ENCODE peak calls at places on chromosomes 12 and 14, in seven cellular contexts. M is T-helper 17 cell; Q is cardiac muscle cell; H is IMR-90; L is stimulated activated CD8-positive, alpha-beta memory T cell treated with anti-CD3 and anti-CD28 coated beads, Interleukin-2, amount 100 ng/mL, for 1 hour; J is nucleus accumbens; B is stimulated activated effector memory CD8-positive, alpha-beta T cell treated with anti-CD3 and anti-CD28 coated beads, Interleukin-12 subunit alpha, Interleukin-12 subunit beta, amount 100 ng/mL, for 72 hours. Z is an unnamed sample.

GRCh38 chr12:466039-466438 is 6.3 kb downstream of the B4GALNT3 start:
- DNase-seq in H (no peak), L (no peak), J (no peak), M (no peak), Q (no peak), B (no peak), Z (no peak)

GRCh38 chr12:6548556-6549378 is 7.1 kb downstream of the IFFO1 start:
- DNase-seq in J (no peak), M (no peak), H (peak; percentile 90), B (no peak), Q (peak; percentile 77), L (no peak), Z (no peak)

GRCh38 chr12:3342051-3342450 is 149.0 kb upstream of the PRMT8 start:
- DNase-seq in B (no peak), L (no peak), Q (peak; percentile 60), H (peak; percentile 4), M (no peak), J (peak; percentile 59), Z (peak; percentile 61)

GRCh38 chr12:78220811-78221210 is 390.1 kb downstream of the NAV3 start:
- DNase-seq in H (no peak), J (no peak), L (no peak), Q (no peak), B (no peak), M (no peak), Z (no peak)

GRCh38 chr12:113227169-113227568 is 5.9 kb downstream of the TPCN1 start:
- DNase-seq in H (no peak), J (no peak), B (no peak), Q (no peak), L (no peak), M (no peak), Z (no peak)

GRCh38 chr12:73612571-73612970 is 925.1 kb upstream of the ATXN7L3B start:
- DNase-seq in M (no peak), Q (no peak), L (no peak), H (no peak), B (no peak), J (no peak), Z (no peak)

GRCh38 chr12:100672075-100672592 is 98.7 kb downstream of the GAS2L3 start:
- DNase-seq in Q (no peak), M (no peak), L (no peak), B (peak; percentile 67), J (no peak), H (no peak), Z (no peak)

GRCh38 chr14:68507544-68508081 is 285.3 kb downstream of the ZFP36L1 start:
- DNase-seq in B (no peak), H (no peak), M (peak; percentile 34), Q (no peak), L (no peak), J (no peak), Z (no peak)

GRCh38 chr14:47539065-47539464 is 136.3 kb downstream of the MDGA2 start:
- DNase-seq in Q (peak; percentile 10), B (no peak), J (peak; percentile 6), H (no peak), L (no peak), M (no peak), Z (no peak)

GRCh38 chr14:53509227-53509822 is 356.2 kb upstream of the DDHD1 start:
- DNase-seq in M (no peak), B (no peak), L (no peak), H (peak; percentile 92), Q (peak; percentile 11), J (no peak), Z (no peak)

GRCh38 chr12:31591308-31591901 is 469 bp upstream of the DENND5B start:
- DNase-seq in M (no peak), L (no peak), B (no peak), Q (peak; percentile 59), H (no peak), J (peak; percentile 45), Z (peak; percentile 18)

GRCh38 chr12:93229494-93230310 is 148.0 kb upstream of the NUDT4 start:
- DNase-seq in L (no peak), H (peak; percentile 96), B (no peak), M (no peak), J (no peak), Q (peak; percentile 85), Z (no peak)